ENCODE peak calls at places on chromosome 10, in nine cellular contexts. N, E, A, J, G, I, P, K and F are unnamed samples.

GRCh38 chr10:24851595-24851994 is 100.8 kb downstream of the PRTFDC1 start:
- DNase-seq in N (peak), E (no peak), A (no peak), J (no peak), G (no peak), I (peak), P (no peak), K (no peak), F (no peak)

GRCh38 chr10:63760034-63760707 is 239.0 kb downstream of the REEP3 start:
- DNase-seq in N (no peak), E (no peak), A (no peak), J (no peak), G (no peak), I (no peak), P (no peak), K (no peak), F (no peak)

GRCh38 chr10:115001506-115002381 is 63.7 kb downstream of the TRUB1 start:
- DNase-seq in N (peak), E (peak), A (no peak), J (no peak), G (peak), I (no peak), P (no peak), K (no peak), F (no peak)

GRCh38 chr10:132576671-132577349 is 39.2 kb downstream of the INPP5A start:
- DNase-seq in N (no peak), E (no peak), A (no peak), J (no peak), G (no peak), I (no peak), P (no peak), K (peak), F (no peak)

GRCh38 chr10:102632394-102633062 is 11.8 kb upstream of the TRIM8 start:
- DNase-seq in N (peak), E (peak), A (no peak), J (no peak), G (no peak), I (no peak), P (peak), K (peak), F (no peak)

GRCh38 chr10:119246862-119247549 is 39.6 kb downstream of the GRK5 start:
- DNase-seq in N (peak), E (no peak), A (no peak), J (no peak), G (no peak), I (no peak), P (no peak), K (no peak), F (peak)

GRCh38 chr10:3955954-3956617 is 171.1 kb upstream of the KLF6 start:
- DNase-seq in N (no peak), E (no peak), A (no peak), J (peak), G (no peak), I (peak), P (no peak), K (no peak), F (no peak)

GRCh38 chr10:13270877-13271551 is 28.9 kb downstream of the PHYH start:
- DNase-seq in N (no peak), E (no peak), A (peak), J (peak), G (no peak), I (peak), P (peak), K (no peak), F (no peak)

GRCh38 chr10:124259139-124259825 is 159.4 kb downstream of the OAT start:
- DNase-seq in N (no peak), E (no peak), A (peak), J (peak), G (peak), I (no peak), P (no peak), K (peak), F (no peak)

GRCh38 chr10:58796242-58796641 is 283.6 kb downstream of the BICC1 start:
- DNase-seq in N (no peak), E (no peak), A (no peak), J (peak), G (no peak), I (no peak), P (no peak), K (no peak), F (no peak)

GRCh38 chr10:109959571-109960145 is 36.3 kb upstream of the XPNPEP1 start:
- DNase-seq in N (no peak), E (no peak), A (no peak), J (no peak), G (no peak), I (no peak), P (no peak), K (no peak), F (no peak)

GRCh38 chr10:102419561-102420442 is 834 bp upstream of the FBXL15 start:
- DNase-seq in N (peak), E (peak), A (no peak), J (peak), G (peak), I (peak), P (peak), K (peak), F (no peak)

GRCh38 chr10:96172666-96173065 is 42.6 kb downstream of the ZNF518A start:
- DNase-seq in N (no peak), E (no peak), A (no peak), J (no peak), G (no peak), I (no peak), P (no peak), K (no peak), F (no peak)

GRCh38 chr10:71978476-71978875 is 14.3 kb downstream of the CHST3 start:
- DNase-seq in N (peak), E (no peak), A (no peak), J (peak), G (no peak), I (no peak), P (no peak), K (no peak), F (no peak)

GRCh38 chr10:23110722-23111660 is 15.6 kb downstream of the MSRB2 start:
- DNase-seq in N (no peak), E (no peak), A (no peak), J (no peak), G (no peak), I (no peak), P (no peak), K (no peak), F (no peak)

GRCh38 chr10:47025253-47025539 is 114.0 kb downstream of the PTPN20 start:
- DNase-seq in N (no peak), E (peak), A (no peak), J (no peak), G (no peak), I (no peak), P (no peak), K (no peak), F (no peak)

GRCh38 chr10:46289209-46289810 is 2.5 kb downstream of the ANTXRL start:
- DNase-seq in N (no peak), E (no peak), A (no peak), J (no peak), G (no peak), I (no peak), P (no peak), K (no peak), F (no peak)

GRCh38 chr10:62805139-62806092 is 896 bp downstream of the ADO start:
- DNase-seq in N (peak), E (no peak), A (no peak), J (peak), G (peak), I (peak), P (peak), K (peak), F (no peak)

GRCh38 chr10:48821692-48822091 is 117.9 kb downstream of the LRRC18 start:
- DNase-seq in N (no peak), E (no peak), A (no peak), J (no peak), G (no peak), I (no peak), P (no peak), K (no peak), F (no peak)

GRCh38 chr10:13161267-13162012 is at the start of gene MCM10:
- DNase-seq in N (peak), E (peak), A (peak), J (peak), G (peak), I (peak), P (peak), K (peak), F (peak)

GRCh38 chr10:24873281-24873683 is 79.1 kb downstream of the PRTFDC1 start:
- DNase-seq in N (no peak), E (no peak), A (no peak), J (peak), G (no peak), I (no peak), P (peak), K (no peak), F (peak)

GRCh38 chr10:132947843-132948242 is 5.5 kb upstream of the CFAP46 start:
- DNase-seq in N (no peak), E (no peak), A (no peak), J (no peak), G (no peak), I (no peak), P (no peak), K (no peak), F (no peak)

GRCh38 chr10:105797234-105797890 is 1156.3 kb downstream of the SORCS3 start:
- DNase-seq in N (peak), E (no peak), A (peak), J (peak), G (peak), I (no peak), P (peak), K (peak), F (no peak)

GRCh38 chr10:48447356-48448215 is 141.1 kb downstream of the MAPK8 start:
- DNase-seq in N (no peak), E (no peak), A (no peak), J (no peak), G (no peak), I (no peak), P (no peak), K (no peak), F (no peak)

GRCh38 chr10:104043854-104044253 is 41.8 kb downstream of the COL17A1 start:
- DNase-seq in N (no peak), E (no peak), A (no peak), J (no peak), G (no peak), I (no peak), P (no peak), K (no peak), F (peak)

GRCh38 chr10:122544493-122544892 is 16.1 kb upstream of the DMBT1 start:
- DNase-seq in N (no peak), E (no peak), A (no peak), J (no peak), G (no peak), I (no peak), P (no peak), K (no peak), F (no peak)

GRCh38 chr10:5691786-5692185 is 7.1 kb downstream of the TASOR2 start:
- DNase-seq in N (no peak), E (no peak), A (no peak), J (no peak), G (peak), I (peak), P (no peak), K (no peak), F (no peak)

GRCh38 chr10:4028027-4028471 is 243.0 kb upstream of the KLF6 start:
- DNase-seq in N (no peak), E (no peak), A (no peak), J (no peak), G (no peak), I (no peak), P (no peak), K (no peak), F (no peak)

GRCh38 chr10:79313911-79314439 is 33.3 kb upstream of the PPIF start:
- DNase-seq in N (no peak), E (no peak), A (no peak), J (no peak), G (no peak), I (no peak), P (no peak), K (peak), F (no peak)

DNA sequence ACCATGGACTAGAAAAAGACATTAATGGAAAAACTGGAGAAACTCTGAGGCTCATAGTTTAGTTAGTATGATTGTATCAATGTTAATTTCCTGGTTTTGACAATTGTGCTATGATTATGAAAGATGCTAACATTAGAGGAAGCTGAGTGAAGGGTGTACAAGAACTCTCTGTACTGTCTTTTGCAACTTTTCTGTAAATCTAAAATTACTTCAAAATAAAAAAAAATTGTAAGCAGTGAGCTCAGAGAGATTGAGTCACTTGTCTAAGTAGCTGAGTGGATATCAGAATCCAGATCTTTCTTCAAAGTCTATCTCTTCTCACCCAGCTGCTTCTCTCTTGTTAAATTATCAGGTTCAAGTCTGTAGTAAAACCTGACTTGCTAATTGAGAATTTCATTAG is 181.1 kb downstream of the PLCE1 start:
- DNase-seq in N (no peak), E (no peak), A (no peak), J (no peak), G (no peak), I (no peak), P (no peak), K (no peak), F (no peak)
- H3K27ac ChIP-seq in N (no peak), E (no peak), A (no peak), J (no peak), G (no peak), I (no peak), P (no peak), K (no peak), F (no peak)

DNA sequence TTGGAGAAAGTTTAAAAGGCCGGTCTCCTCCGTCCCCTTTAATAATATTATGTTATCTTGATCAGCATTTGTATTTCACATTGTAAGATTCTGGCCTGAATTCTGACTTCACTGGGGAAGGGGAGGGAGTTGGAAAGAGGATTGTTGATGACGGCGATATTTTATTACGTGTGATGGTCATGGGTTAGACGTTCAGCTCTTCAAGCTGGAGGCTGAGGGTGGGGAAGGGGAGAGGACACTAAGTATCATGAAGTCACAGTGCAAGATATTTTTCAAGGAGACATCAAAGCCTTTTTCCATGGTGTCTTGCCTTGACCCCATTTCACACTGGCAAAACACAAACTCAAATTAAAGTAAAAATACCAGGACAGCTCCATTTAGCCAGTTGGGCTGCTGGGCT is 126.7 kb downstream of the WDR11 start:
- DNase-seq in N (no peak), E (no peak), A (no peak), J (no peak), G (no peak), I (no peak), P (peak), K (no peak), F (no peak)
- H3K4me3 ChIP-seq in N (no peak), E (no peak), A (no peak), J (no peak), G (no peak), I (no peak), P (no peak), K (peak), F (no peak)

DNA sequence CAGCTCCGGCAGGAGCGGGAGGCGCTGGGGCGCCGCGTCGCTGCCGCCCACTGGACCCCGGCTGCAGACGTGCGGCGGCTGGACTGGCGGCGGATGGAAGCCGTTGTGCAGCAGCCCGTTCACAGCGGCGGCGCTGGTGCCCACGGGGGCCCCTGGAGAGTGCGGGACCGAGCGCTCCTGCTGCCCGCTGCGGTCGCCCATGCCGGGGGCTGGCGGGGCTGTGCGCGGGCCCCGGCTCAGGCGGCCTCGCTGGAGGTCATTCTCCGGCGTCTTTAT is 413 bp downstream of the PANK1 start:
- DNase-seq in N (peak), E (no peak), A (no peak), J (no peak), G (peak), I (no peak), P (no peak), K (peak), F (no peak)
- H3K27ac ChIP-seq in N (peak), E (peak), A (peak), J (peak), G (peak), I (peak), P (peak), K (peak), F (peak)

GRCh38 chr10:87925570-87925969 is 62.1 kb downstream of the PTEN start:
- DNase-seq in N (peak), E (no peak), A (no peak), J (no peak), G (no peak), I (no peak), P (no peak), K (no peak), F (no peak)

GRCh38 chr10:87923233-87923632 is 59.8 kb downstream of the PTEN start:
- DNase-seq in N (no peak), E (no peak), A (no peak), J (no peak), G (peak), I (no peak), P (no peak), K (no peak), F (no peak)

GRCh38 chr10:87918254-87918859 is 54.9 kb downstream of the PTEN start:
- DNase-seq in N (peak), E (no peak), A (no peak), J (no peak), G (no peak), I (no peak), P (no peak), K (no peak), F (no peak)

GRCh38 chr10:87920538-87920937 is 57.1 kb downstream of the PTEN start:
- DNase-seq in N (no peak), E (no peak), A (no peak), J (no peak), G (no peak), I (no peak), P (no peak), K (no peak), F (no peak)

GRCh38 chr10:87921934-87922688 is 58.7 kb downstream of the PTEN start:
- DNase-seq in N (no peak), E (no peak), A (no peak), J (peak), G (no peak), I (no peak), P (no peak), K (no peak), F (no peak)
- H3K4me3 ChIP-seq in N (no peak), E (no peak), A (no peak), J (no peak), G (no peak), I (no peak), P (no peak), K (no peak), F (no peak)